ENCODE peak calls at places on chromosomes 4 and X, in five cellular contexts. One of them, this sample, is unnamed.

GRCh38 chrX:149374751-149375150 is 130.4 kb downstream of the IDS start:
- DNase-seq in CD4-positive, alpha-beta T cell: no peak
- DNase-seq in pancreas: no peak
- DNase-seq in MM.1S: no peak
- DNase-seq in mesenchymal stem cell: peak; percentile 0
- DNase-seq in this sample: no peak

GRCh38 chrX:150903110-150903508 is 4.6 kb upstream of the CD99L2 start:
- DNase-seq in CD4-positive, alpha-beta T cell: no peak
- DNase-seq in pancreas: no peak
- DNase-seq in MM.1S: no peak
- DNase-seq in mesenchymal stem cell: no peak
- DNase-seq in this sample: no peak

GRCh38 chr4:156576946-156577345 is 394.7 kb downstream of the PDGFC start:
- DNase-seq in CD4-positive, alpha-beta T cell: no peak
- DNase-seq in pancreas: no peak
- DNase-seq in MM.1S: no peak
- DNase-seq in mesenchymal stem cell: no peak
- DNase-seq in this sample: no peak

GRCh38 chr4:111556141-111556781 is 589.0 kb upstream of the FAM241A start:
- DNase-seq in CD4-positive, alpha-beta T cell: no peak
- DNase-seq in pancreas: no peak
- DNase-seq in MM.1S: no peak
- DNase-seq in mesenchymal stem cell: no peak
- DNase-seq in this sample: no peak

GRCh38 chr4:65999518-65999871 is 329.2 kb upstream of the EPHA5 start:
- DNase-seq in CD4-positive, alpha-beta T cell: no peak
- DNase-seq in pancreas: no peak
- DNase-seq in MM.1S: no peak
- DNase-seq in mesenchymal stem cell: no peak
- DNase-seq in this sample: no peak

GRCh38 chrX:38803609-38804480 is 2.6 kb downstream of the MID1IP1 start:
- DNase-seq in CD4-positive, alpha-beta T cell: peak; percentile 35
- DNase-seq in pancreas: peak; percentile 90
- DNase-seq in MM.1S: peak; percentile 75
- DNase-seq in mesenchymal stem cell: peak; percentile 83
- DNase-seq in this sample: peak; percentile 90

GRCh38 chrX:9598344-9598743 is 133.5 kb downstream of the TBL1X start:
- DNase-seq in CD4-positive, alpha-beta T cell: no peak
- DNase-seq in pancreas: peak; percentile 21
- DNase-seq in MM.1S: no peak
- DNase-seq in mesenchymal stem cell: no peak
- DNase-seq in this sample: no peak

GRCh38 chr4:42709392-42710065 is 52.6 kb upstream of the ATP8A1 start:
- DNase-seq in CD4-positive, alpha-beta T cell: no peak
- DNase-seq in pancreas: no peak
- DNase-seq in MM.1S: peak; percentile 31
- DNase-seq in mesenchymal stem cell: no peak
- DNase-seq in this sample: no peak

GRCh38 chr4:117700111-117700892 is 334.0 kb upstream of the NDST3 start:
- DNase-seq in CD4-positive, alpha-beta T cell: no peak
- DNase-seq in pancreas: no peak
- DNase-seq in MM.1S: peak; percentile 10
- DNase-seq in mesenchymal stem cell: peak; percentile 3
- DNase-seq in this sample: no peak

GRCh38 chrX:149540133-149540620 is 635 bp upstream of the EOLA1 start:
- DNase-seq in CD4-positive, alpha-beta T cell: peak; percentile 82
- DNase-seq in pancreas: peak; percentile 88
- DNase-seq in MM.1S: peak; percentile 81
- DNase-seq in mesenchymal stem cell: peak; percentile 88
- DNase-seq in this sample: peak; percentile 95

GRCh38 chr4:182448281-182449151 is 205.3 kb downstream of the TENM3 start:
- DNase-seq in CD4-positive, alpha-beta T cell: peak; percentile 3
- DNase-seq in pancreas: peak; percentile 92
- DNase-seq in MM.1S: peak; percentile 71
- DNase-seq in mesenchymal stem cell: peak; percentile 87
- DNase-seq in this sample: peak; percentile 16

GRCh38 chrX:113741744-113742143 is 842.1 kb upstream of the HTR2C start:
- DNase-seq in CD4-positive, alpha-beta T cell: no peak
- DNase-seq in pancreas: no peak
- DNase-seq in MM.1S: peak; percentile 68
- DNase-seq in mesenchymal stem cell: peak; percentile 33
- DNase-seq in this sample: no peak

GRCh38 chrX:47662144-47662657 is 3.2 kb upstream of the UXT start:
- DNase-seq in CD4-positive, alpha-beta T cell: no peak
- DNase-seq in pancreas: no peak
- DNase-seq in MM.1S: no peak
- DNase-seq in mesenchymal stem cell: peak; percentile 96
- DNase-seq in this sample: no peak

GRCh38 chrX:2484721-2485459 is 15.9 kb downstream of the DHRSX start:
- DNase-seq in CD4-positive, alpha-beta T cell: no peak
- DNase-seq in pancreas: no peak
- DNase-seq in MM.1S: no peak
- DNase-seq in mesenchymal stem cell: no peak
- DNase-seq in this sample: no peak

GRCh38 chr4:144910753-144911152 is 187.2 kb downstream of the ANAPC10 start:
- DNase-seq in CD4-positive, alpha-beta T cell: no peak
- DNase-seq in pancreas: no peak
- DNase-seq in MM.1S: no peak
- DNase-seq in mesenchymal stem cell: no peak
- DNase-seq in this sample: no peak

GRCh38 chr4:126939401-126939800 is 693.4 kb upstream of the INTU start:
- DNase-seq in CD4-positive, alpha-beta T cell: no peak
- DNase-seq in pancreas: no peak
- DNase-seq in MM.1S: no peak
- DNase-seq in mesenchymal stem cell: peak; percentile 72
- DNase-seq in this sample: no peak

GRCh38 chr4:11585506-11585905 is 156.8 kb upstream of the HS3ST1 start:
- DNase-seq in CD4-positive, alpha-beta T cell: no peak
- DNase-seq in pancreas: no peak
- DNase-seq in MM.1S: no peak
- DNase-seq in mesenchymal stem cell: no peak
- DNase-seq in this sample: no peak

GRCh38 chr4:140099993-140100392 is 54.0 kb downstream of the MAML3 start:
- DNase-seq in CD4-positive, alpha-beta T cell: no peak
- DNase-seq in pancreas: no peak
- DNase-seq in MM.1S: no peak
- DNase-seq in mesenchymal stem cell: no peak
- DNase-seq in this sample: peak; percentile 72

GRCh38 chrX:50971390-50971789 is 60.9 kb downstream of the BMP15 start:
- DNase-seq in CD4-positive, alpha-beta T cell: no peak
- DNase-seq in pancreas: no peak
- DNase-seq in MM.1S: no peak
- DNase-seq in mesenchymal stem cell: no peak
- DNase-seq in this sample: no peak

GRCh38 chr4:3248811-3249661 is at the start of gene MSANTD1:
- DNase-seq in CD4-positive, alpha-beta T cell: no peak
- DNase-seq in pancreas: no peak
- DNase-seq in MM.1S: no peak
- DNase-seq in mesenchymal stem cell: peak; percentile 70
- DNase-seq in this sample: no peak

GRCh38 chrX:38117485-38117884 is 103.2 kb downstream of the SRPX start:
- DNase-seq in CD4-positive, alpha-beta T cell: no peak
- DNase-seq in pancreas: peak; percentile 74
- DNase-seq in MM.1S: no peak
- DNase-seq in mesenchymal stem cell: no peak
- DNase-seq in this sample: no peak

GRCh38 chrX:77426811-77427210 is 20.4 kb upstream of the FGF16 start:
- DNase-seq in CD4-positive, alpha-beta T cell: no peak
- DNase-seq in pancreas: no peak
- DNase-seq in MM.1S: no peak
- DNase-seq in mesenchymal stem cell: no peak
- DNase-seq in this sample: no peak

GRCh38 chrX:19958530-19959486 is 32.1 kb downstream of the BCLAF3 start:
- DNase-seq in CD4-positive, alpha-beta T cell: no peak
- DNase-seq in pancreas: no peak
- DNase-seq in MM.1S: no peak
- DNase-seq in mesenchymal stem cell: peak; percentile 3
- DNase-seq in this sample: no peak

GRCh38 chr4:110950721-110951120 is 327.8 kb upstream of the PITX2 start:
- DNase-seq in CD4-positive, alpha-beta T cell: no peak
- DNase-seq in pancreas: no peak
- DNase-seq in MM.1S: no peak
- DNase-seq in mesenchymal stem cell: no peak
- DNase-seq in this sample: no peak

GRCh38 chrX:114985967-114986592 is 31.3 kb downstream of the IL13RA2 start:
- DNase-seq in CD4-positive, alpha-beta T cell: no peak
- DNase-seq in pancreas: no peak
- DNase-seq in MM.1S: no peak
- DNase-seq in mesenchymal stem cell: peak; percentile 28
- DNase-seq in this sample: no peak

GRCh38 chrX:64843224-64843623 is 133.0 kb downstream of the ZC4H2 start:
- DNase-seq in CD4-positive, alpha-beta T cell: no peak
- DNase-seq in pancreas: no peak
- DNase-seq in MM.1S: peak; percentile 35
- DNase-seq in mesenchymal stem cell: no peak
- DNase-seq in this sample: no peak
- H3K27ac ChIP-seq in CD4-positive, alpha-beta T cell: no peak overlapping the region
- H3K27ac ChIP-seq in pancreas: no peak overlapping the region
- H3K27ac ChIP-seq in MM.1S: peak overlapping the region; percentile 82
- H3K27ac ChIP-seq in mesenchymal stem cell: no peak overlapping the region
- H3K27ac ChIP-seq in this sample: no peak overlapping the region

GRCh38 chrX:139194571-139195280 is 335.8 kb upstream of the F9 start:
- DNase-seq in CD4-positive, alpha-beta T cell: no peak
- DNase-seq in pancreas: peak; percentile 50
- DNase-seq in MM.1S: peak; percentile 78
- DNase-seq in mesenchymal stem cell: no peak
- DNase-seq in this sample: no peak
- H3K27ac ChIP-seq in CD4-positive, alpha-beta T cell: no peak overlapping the region
- H3K27ac ChIP-seq in pancreas: peak overlapping the region; percentile 61
- H3K27ac ChIP-seq in MM.1S: peak overlapping the region; percentile 98
- H3K27ac ChIP-seq in mesenchymal stem cell: no peak overlapping the region
- H3K27ac ChIP-seq in this sample: no peak overlapping the region

GRCh38 chrX:82757614-82758013 is 750.5 kb upstream of the POU3F4 start:
- DNase-seq in CD4-positive, alpha-beta T cell: no peak
- DNase-seq in pancreas: no peak
- DNase-seq in MM.1S: no peak
- DNase-seq in mesenchymal stem cell: no peak
- DNase-seq in this sample: no peak
- H3K27ac ChIP-seq in CD4-positive, alpha-beta T cell: no peak overlapping the region
- H3K27ac ChIP-seq in pancreas: no peak overlapping the region
- H3K27ac ChIP-seq in MM.1S: no peak overlapping the region
- H3K27ac ChIP-seq in mesenchymal stem cell: no peak overlapping the region
- H3K27ac ChIP-seq in this sample: no peak overlapping the region

GRCh38 chrX:154419189-154419588 is 7.8 kb downstream of the TAFAZZIN start:
- DNase-seq in CD4-positive, alpha-beta T cell: no peak
- DNase-seq in pancreas: no peak
- DNase-seq in MM.1S: no peak
- DNase-seq in mesenchymal stem cell: no peak
- DNase-seq in this sample: no peak

GRCh38 chrX:154420402-154420756 is 8.1 kb upstream of the ATP6AP1 start:
- DNase-seq in CD4-positive, alpha-beta T cell: no peak
- DNase-seq in pancreas: no peak
- DNase-seq in MM.1S: no peak
- DNase-seq in mesenchymal stem cell: no peak
- DNase-seq in this sample: no peak

GRCh38 chrX:154417157-154417556 is 5.8 kb downstream of the TAFAZZIN start:
- DNase-seq in CD4-positive, alpha-beta T cell: no peak
- DNase-seq in pancreas: no peak
- DNase-seq in MM.1S: no peak
- DNase-seq in mesenchymal stem cell: no peak
- DNase-seq in this sample: no peak

DNA sequence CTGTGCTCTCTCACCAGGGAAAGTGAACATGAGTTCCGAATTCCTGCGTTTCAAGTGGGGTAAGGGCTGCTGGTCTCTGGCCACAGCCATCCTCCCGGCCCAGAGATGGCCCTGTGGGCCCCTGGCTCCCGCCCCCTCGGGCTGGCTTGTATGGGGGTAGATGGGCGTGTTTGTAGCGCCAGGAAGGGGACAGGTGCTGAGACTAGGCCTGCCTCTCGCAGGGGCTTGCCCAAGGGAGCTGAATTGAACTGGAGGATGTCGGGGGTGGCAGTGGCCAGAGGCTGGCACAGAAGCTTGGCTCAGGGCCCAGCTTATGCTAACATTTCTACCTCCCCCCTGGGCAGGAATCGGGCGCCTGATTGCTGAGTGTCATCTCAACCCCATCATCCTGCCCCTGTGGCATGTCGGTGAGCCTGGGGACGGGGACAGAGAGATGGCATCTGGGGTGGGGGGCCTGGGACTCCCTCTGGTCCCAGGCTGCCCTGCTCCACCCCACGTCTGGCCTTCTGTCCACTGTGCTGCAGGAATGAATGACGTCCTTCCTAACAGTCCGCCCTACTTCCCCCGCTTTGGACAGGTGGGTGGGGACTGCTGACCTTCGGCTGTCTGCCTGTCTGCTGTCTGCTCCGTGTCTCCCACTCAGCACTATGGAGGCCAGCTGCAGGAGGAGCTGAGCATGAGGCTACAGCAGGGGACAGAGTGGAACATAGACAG is 8.5 kb downstream of the TAFAZZIN start:
- DNase-seq in CD4-positive, alpha-beta T cell: no peak
- DNase-seq in pancreas: no peak
- DNase-seq in MM.1S: no peak
- DNase-seq in mesenchymal stem cell: no peak
- DNase-seq in this sample: no peak
- H3K27ac ChIP-seq in CD4-positive, alpha-beta T cell: no peak overlapping the region
- H3K27ac ChIP-seq in pancreas: no peak overlapping the region
- H3K27ac ChIP-seq in MM.1S: no peak overlapping the region
- H3K27ac ChIP-seq in mesenchymal stem cell: no peak overlapping the region
- H3K27ac ChIP-seq in this sample: no peak overlapping the region

GRCh38 chr4:74504212-74504611 is 59.3 kb downstream of the AREG start:
- DNase-seq in CD4-positive, alpha-beta T cell: no peak
- DNase-seq in pancreas: no peak
- DNase-seq in MM.1S: no peak
- DNase-seq in mesenchymal stem cell: peak; percentile 43
- DNase-seq in this sample: no peak
- H3K27ac ChIP-seq in CD4-positive, alpha-beta T cell: no peak overlapping the region
- H3K27ac ChIP-seq in pancreas: no peak overlapping the region
- H3K27ac ChIP-seq in MM.1S: no peak overlapping the region
- H3K27ac ChIP-seq in mesenchymal stem cell: no peak overlapping the region
- H3K27ac ChIP-seq in this sample: no peak overlapping the region

DNA sequence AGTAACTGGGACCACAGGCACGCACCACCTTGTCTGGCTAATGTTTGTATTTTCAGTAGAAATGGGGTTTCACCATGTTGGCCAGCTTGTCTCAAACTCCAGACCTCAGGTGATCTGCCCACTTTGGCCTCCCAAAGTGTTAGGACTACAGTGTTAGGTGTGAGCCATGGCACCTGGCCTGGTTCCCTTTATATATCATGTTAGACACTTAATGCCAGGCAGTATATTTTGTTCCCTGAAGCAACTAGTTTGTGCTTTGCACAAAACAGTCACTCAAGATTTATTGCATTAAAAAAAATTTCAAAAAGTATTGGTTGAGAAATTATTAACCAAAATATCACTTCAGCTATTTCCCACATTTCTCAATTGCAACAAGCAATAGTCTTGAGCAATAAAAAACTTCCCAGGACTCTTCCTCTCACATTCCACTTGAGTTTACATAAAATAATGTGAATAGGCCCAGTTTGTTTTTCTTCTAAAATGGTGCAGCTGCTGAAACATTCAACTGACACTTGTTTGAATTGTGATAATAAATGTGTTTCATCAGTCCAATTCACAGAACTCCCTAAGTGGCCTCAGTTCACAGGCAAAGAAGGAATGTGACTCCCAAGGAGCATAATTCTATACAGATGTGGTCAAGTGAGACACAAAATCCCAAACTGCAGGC is 22.7 kb downstream of the CXCL1 start:
- DNase-seq in CD4-positive, alpha-beta T cell: no peak
- DNase-seq in pancreas: no peak
- DNase-seq in MM.1S: no peak
- DNase-seq in mesenchymal stem cell: peak; percentile 79
- DNase-seq in this sample: no peak
- H3K27ac ChIP-seq in CD4-positive, alpha-beta T cell: no peak overlapping the region
- H3K27ac ChIP-seq in pancreas: peak overlapping the region; percentile 17
- H3K27ac ChIP-seq in MM.1S: no peak overlapping the region
- H3K27ac ChIP-seq in mesenchymal stem cell: peak overlapping the region; percentile 88
- H3K27ac ChIP-seq in this sample: no peak overlapping the region

GRCh38 chrX:136154998-136155397 is 7.7 kb downstream of the FHL1 start:
- DNase-seq in CD4-positive, alpha-beta T cell: no peak
- DNase-seq in pancreas: no peak
- DNase-seq in MM.1S: no peak
- DNase-seq in mesenchymal stem cell: no peak
- DNase-seq in this sample: no peak
- H3K27ac ChIP-seq in CD4-positive, alpha-beta T cell: no peak overlapping the region
- H3K27ac ChIP-seq in pancreas: no peak overlapping the region
- H3K27ac ChIP-seq in MM.1S: peak overlapping the region; percentile 86
- H3K27ac ChIP-seq in mesenchymal stem cell: no peak overlapping the region
- H3K27ac ChIP-seq in this sample: peak overlapping the region; percentile 80

This sample was measured in ascending aorta.